ENCODE peak calls at places on chromosomes 12 and 14, in eight cellular contexts. H is cerebellum, N is glutamatergic neuron, Z is neuronal stem cell, J is A549, L is NCI-H69, A is NCI-H2029, T is AG04450. X is an unnamed sample.

GRCh38 chr12:22474970-22475720 is 69.2 kb downstream of the C2CD5 start:
- DNase-seq in T (no peak), H (no peak), L (no peak), J (no peak), N (no peak), Z (no peak), A (no peak), X (no peak)

GRCh38 chr12:112907415-112908157 is 824 bp downstream of the OAS1 start:
- DNase-seq in Z (no peak), H (no peak), A (no peak), T (no peak), N (no peak), L (no peak), J (no peak), X (peak; percentile 6)

GRCh38 chr12:52871291-52871961 is 22.6 kb upstream of the KRT78 start:
- DNase-seq in L (peak; percentile 92), H (no peak), T (no peak), Z (no peak), N (no peak), J (peak; percentile 60), A (no peak), X (no peak)

GRCh38 chr14:103000291-103000921 is 56.9 kb downstream of the CDC42BPB start:
- DNase-seq in H (no peak), L (no peak), T (no peak), Z (no peak), J (no peak), N (no peak), A (no peak), X (no peak)

GRCh38 chr12:52032431-52032796 is 18.8 kb upstream of the NR4A1 start:
- DNase-seq in L (peak; percentile 57), J (no peak), N (no peak), A (peak; percentile 32), Z (no peak), H (peak; percentile 73), T (no peak), X (no peak)

GRCh38 chr14:66003082-66003740 is 483.0 kb upstream of the CCDC196 start:
- DNase-seq in A (peak; percentile 9), J (no peak), Z (no peak), N (no peak), H (no peak), L (peak; percentile 78), T (no peak), X (no peak)

GRCh38 chr12:98490491-98491453 is 24.6 kb upstream of the TMPO start:
- DNase-seq in L (peak; percentile 95), Z (peak; percentile 95), H (peak; percentile 80), T (peak; percentile 76), A (peak; percentile 78), J (peak; percentile 67), N (peak; percentile 88), X (peak; percentile 82)

GRCh38 chr12:57110189-57111045 is 745 bp downstream of the STAT6 start:
- DNase-seq in A (no peak), H (no peak), L (no peak), T (no peak), J (peak; percentile 64), Z (no peak), N (peak; percentile 73), X (peak; percentile 80)

GRCh38 chr14:64767215-64767964 is 63.2 kb downstream of the PLEKHG3 start:
- DNase-seq in A (no peak), N (no peak), L (no peak), T (no peak), J (no peak), Z (no peak), H (no peak), X (no peak)

GRCh38 chr12:132486576-132486975 is 3.4 kb upstream of the FBRSL1 start:
- DNase-seq in A (no peak), L (no peak), H (no peak), J (no peak), Z (no peak), T (no peak), N (no peak), X (no peak)

GRCh38 chr12:79020106-79020505 is 155.5 kb downstream of the SYT1 start:
- DNase-seq in J (no peak), A (no peak), L (peak; percentile 51), N (no peak), Z (no peak), H (peak; percentile 49), T (no peak), X (no peak)

GRCh38 chr14:50828738-50829471 is 2.1 kb downstream of the NIN start:
- DNase-seq in J (no peak), N (no peak), H (no peak), T (no peak), A (no peak), Z (no peak), L (peak; percentile 78), X (no peak)

GRCh38 chr14:24051162-24051788 is 534 bp upstream of the CARMIL3 start:
- DNase-seq in T (no peak), Z (no peak), L (peak; percentile 73), J (no peak), N (no peak), H (peak; percentile 59), A (no peak), X (no peak)

GRCh38 chr12:117134059-117134458 is 34.8 kb upstream of the TESC start:
- DNase-seq in H (peak; percentile 45), T (no peak), J (no peak), L (no peak), N (no peak), A (no peak), Z (no peak), X (peak; percentile 78)

GRCh38 chr12:131442337-131442918 is 268.5 kb upstream of the SFSWAP start:
- DNase-seq in H (no peak), J (no peak), A (no peak), L (no peak), Z (no peak), N (no peak), T (no peak), X (no peak)

GRCh38 chr12:94174576-94174975 is 26.2 kb downstream of the PLXNC1 start:
- DNase-seq in L (no peak), J (no peak), A (no peak), N (no peak), Z (no peak), T (no peak), H (no peak), X (peak; percentile 76)

GRCh38 chr14:77108753-77109152 is 10.7 kb downstream of the CIPC start:
- DNase-seq in Z (no peak), L (no peak), J (no peak), H (no peak), N (no peak), T (no peak), A (no peak), X (no peak)

GRCh38 chr12:96242597-96242996 is 48.4 kb downstream of the ELK3 start:
- DNase-seq in H (no peak), Z (no peak), L (peak; percentile 29), T (no peak), A (no peak), J (no peak), N (no peak), X (no peak)

GRCh38 chr14:97270308-97270707 is 473.1 kb downstream of the VRK1 start:
- DNase-seq in A (no peak), N (no peak), Z (no peak), T (no peak), H (no peak), L (no peak), J (no peak), X (no peak)

GRCh38 chr14:31127690-31128089 is 79.9 kb downstream of the HECTD1 start:
- DNase-seq in A (no peak), T (no peak), H (no peak), N (no peak), L (no peak), Z (no peak), J (no peak), X (peak; percentile 10)

X was measured in Jurkat, Clone E6-1.